ENCODE peak calls at places on chromosomes 6 and 20, in five cellular contexts. D, P, U, O and K are unnamed samples.
A peak's percentile ranks its signal among the peaks of the same experiment; 100 is the strongest.

GRCh38 chr20:35665949-35666288 is 1.2 kb upstream of the CPNE1 start:
- DNase-seq in D (no peak), P (no peak), U (no peak), O (no peak), K (no peak)

GRCh38 chr6:9140861-9141534 is 705.7 kb upstream of the SLC35B3 start:
- DNase-seq in D (peak; percentile 67), P (peak; percentile 43), U (no peak), O (no peak), K (no peak)

GRCh38 chr6:26550250-26550993 is 12.3 kb downstream of the HMGN4 start:
- DNase-seq in D (peak; percentile 50), P (no peak), U (no peak), O (peak; percentile 65), K (peak; percentile 60)

GRCh38 chr6:168513766-168514165 is 72.8 kb downstream of the SMOC2 start:
- DNase-seq in D (no peak), P (no peak), U (no peak), O (no peak), K (no peak)

GRCh38 chr6:686528-686927 is 6.4 kb downstream of the EXOC2 start:
- DNase-seq in D (no peak), P (no peak), U (no peak), O (no peak), K (peak; percentile 26)

GRCh38 chr20:8457978-8458377 is 325.9 kb downstream of the PLCB1 start:
- DNase-seq in D (no peak), P (no peak), U (no peak), O (no peak), K (no peak)

GRCh38 chr6:16420715-16421461 is 182.5 kb downstream of the GMPR start:
- DNase-seq in D (no peak), P (no peak), U (no peak), O (no peak), K (no peak)

GRCh38 chr6:45951771-45952529 is 63.7 kb downstream of the CLIC5 start:
- DNase-seq in D (no peak), P (no peak), U (no peak), O (no peak), K (no peak)

GRCh38 chr6:151179321-151179720 is 60.4 kb upstream of the AKAP12 start:
- DNase-seq in D (no peak), P (no peak), U (no peak), O (no peak), K (no peak)

GRCh38 chr20:1415667-1416468 is 23.0 kb upstream of the FKBP1A start:
- DNase-seq in D (no peak), P (peak; percentile 12), U (no peak), O (no peak), K (peak; percentile 43)